ENCODE peak calls at places on chromosomes 16 and 17, in five cellular contexts. U, V, S, J and G are unnamed samples.

GRCh38 chr17:64781394-64781793 is 119.3 kb upstream of the SMURF2 start:
- DNase-seq in U (peak; percentile 52), V (no peak), S (peak; percentile 49), J (no peak), G (no peak)

GRCh38 chr17:7834554-7834890 is 505 bp downstream of the KDM6B start:
- DNase-seq in U (peak; percentile 61), V (no peak), S (peak; percentile 67), J (no peak), G (no peak)

GRCh38 chr16:67657017-67657608 is 2.9 kb downstream of the ACD start:
- DNase-seq in U (no peak), V (no peak), S (no peak), J (no peak), G (no peak)

GRCh38 chr16:84699712-84700517 is at the start of gene USP10:
- DNase-seq in U (peak; percentile 90), V (no peak), S (peak; percentile 91), J (peak; percentile 67), G (peak; percentile 35)

GRCh38 chr16:25177831-25178688 is 38.7 kb upstream of the AQP8 start:
- DNase-seq in U (peak; percentile 7), V (no peak), S (no peak), J (no peak), G (no peak)

GRCh38 chr17:67256075-67256732 is 11.2 kb upstream of the HELZ start:
- DNase-seq in U (no peak), V (no peak), S (no peak), J (no peak), G (no peak)

GRCh38 chr17:64641499-64641898 is 20.6 kb downstream of the SMURF2 start:
- DNase-seq in U (peak; percentile 94), V (peak; percentile 52), S (no peak), J (no peak), G (no peak)

GRCh38 chr17:81676906-81677305 is 6.7 kb downstream of the ARL16 start:
- DNase-seq in U (no peak), V (no peak), S (no peak), J (no peak), G (no peak)

GRCh38 chr16:165218-165538 is 600 bp upstream of the HBM start:
- DNase-seq in U (no peak), V (no peak), S (no peak), J (no peak), G (no peak)